ENCODE peak calls at places on chromosomes 13 and 19, in four cellular contexts. One of them, this sample, is unnamed.

GRCh38 chr19:4829001-4829712 is 2.4 kb downstream of the TICAM1 start:
- DNase-seq in WTC11: no peak
- DNase-seq in HCT116: no peak
- DNase-seq in HepG2: peak; percentile 74
- DNase-seq in this sample: no peak

GRCh38 chr19:1752757-1753728 is at the start of gene ONECUT3:
- DNase-seq in WTC11: no peak
- DNase-seq in HCT116: no peak
- DNase-seq in HepG2: no peak
- DNase-seq in this sample: no peak

GRCh38 chr13:23845309-23845708 is 43.9 kb downstream of the MIPEP start:
- DNase-seq in WTC11: no peak
- DNase-seq in HCT116: no peak
- DNase-seq in HepG2: no peak
- DNase-seq in this sample: no peak

GRCh38 chr13:110685305-110685704 is 20.6 kb downstream of the CARS2 start:
- DNase-seq in WTC11: no peak
- DNase-seq in HCT116: no peak
- DNase-seq in HepG2: no peak
- DNase-seq in this sample: no peak

GRCh38 chr13:112606125-112607001 is 18.4 kb upstream of the TUBGCP3 start:
- DNase-seq in WTC11: peak; percentile 96
- DNase-seq in HCT116: peak; percentile 65
- DNase-seq in HepG2: peak; percentile 65
- DNase-seq in this sample: peak; percentile 82

GRCh38 chr13:37027639-37028038 is 27.1 kb downstream of the EXOSC8 start:
- DNase-seq in WTC11: no peak
- DNase-seq in HCT116: no peak
- DNase-seq in HepG2: no peak
- DNase-seq in this sample: no peak

GRCh38 chr19:55649579-55650557 is 1.9 kb downstream of the CCDC106 start:
- DNase-seq in WTC11: no peak
- DNase-seq in HCT116: no peak
- DNase-seq in HepG2: no peak
- DNase-seq in this sample: no peak

GRCh38 chr13:107585466-107585865 is 629.9 kb downstream of the LIG4 start:
- DNase-seq in WTC11: no peak
- DNase-seq in HCT116: no peak
- DNase-seq in HepG2: no peak
- DNase-seq in this sample: no peak

GRCh38 chr19:33473644-33474305 is 47.8 kb downstream of the PEPD start:
- DNase-seq in WTC11: no peak
- DNase-seq in HCT116: no peak
- DNase-seq in HepG2: no peak
- DNase-seq in this sample: no peak

GRCh38 chr13:99178636-99179035 is 22.0 kb upstream of the UBAC2 start:
- DNase-seq in WTC11: no peak
- DNase-seq in HCT116: no peak
- DNase-seq in HepG2: no peak
- DNase-seq in this sample: no peak

GRCh38 chr19:39969266-39969665 is 1.7 kb upstream of the PSMC4 start:
- DNase-seq in WTC11: no peak
- DNase-seq in HCT116: no peak
- DNase-seq in HepG2: peak; percentile 14
- DNase-seq in this sample: no peak

GRCh38 chr19:44939668-44940067 is 2.4 kb upstream of the APOC4 start:
- DNase-seq in WTC11: no peak
- DNase-seq in HCT116: no peak
- DNase-seq in HepG2: peak; percentile 83
- DNase-seq in this sample: no peak

GRCh38 chr13:96525715-96526114 is 435.8 kb downstream of the HS6ST3 start:
- DNase-seq in WTC11: no peak
- DNase-seq in HCT116: no peak
- DNase-seq in HepG2: peak; percentile 22
- DNase-seq in this sample: no peak

GRCh38 chr19:2337329-2337707 is 8.8 kb downstream of the SPPL2B start:
- DNase-seq in WTC11: peak; percentile 76
- DNase-seq in HCT116: no peak
- DNase-seq in HepG2: peak; percentile 29
- DNase-seq in this sample: peak; percentile 64

GRCh38 chr19:52688335-52688734 is 46.5 kb downstream of the ZNF611 start:
- DNase-seq in WTC11: no peak
- DNase-seq in HCT116: no peak
- DNase-seq in HepG2: no peak
- DNase-seq in this sample: no peak

GRCh38 chr19:4654437-4655361 is 15.4 kb downstream of the TNFAIP8L1 start:
- DNase-seq in WTC11: no peak
- DNase-seq in HCT116: no peak
- DNase-seq in HepG2: peak; percentile 32
- DNase-seq in this sample: no peak

GRCh38 chr13:48600374-48601364 is 53.1 kb upstream of the CYSLTR2 start:
- DNase-seq in WTC11: no peak
- DNase-seq in HCT116: no peak
- DNase-seq in HepG2: peak; percentile 32
- DNase-seq in this sample: no peak
- TF ChIP-seq SP1 in WTC11: no peak
- TF ChIP-seq SP1 in HCT116: no peak
- TF ChIP-seq SP1 in HepG2: no peak
- TF ChIP-seq SP1 in this sample: no peak

DNA sequence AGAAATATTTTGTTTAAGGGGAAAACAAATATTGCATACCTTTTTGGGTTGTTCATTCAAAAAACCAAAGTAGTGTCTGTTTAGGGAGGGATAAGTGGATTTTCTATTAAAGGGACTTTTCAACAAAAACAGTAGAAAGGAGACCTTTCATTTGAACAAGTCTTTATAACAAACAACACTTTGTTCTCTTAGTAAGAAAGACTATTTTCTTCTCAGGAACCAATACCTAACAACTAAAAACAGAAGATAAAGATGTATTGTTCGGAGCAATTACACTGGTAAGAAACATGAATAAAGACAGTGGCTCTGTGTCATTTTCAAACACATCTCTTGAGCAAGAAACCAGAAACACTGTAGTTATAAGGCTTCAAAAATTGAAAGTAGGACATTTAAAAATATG is 1610.1 kb upstream of the PCDH20 start:
- DNase-seq in WTC11: no peak
- DNase-seq in HCT116: no peak
- DNase-seq in HepG2: no peak
- DNase-seq in this sample: no peak
- TF ChIP-seq SP1 in WTC11: no peak
- TF ChIP-seq SP1 in HCT116: no peak
- TF ChIP-seq SP1 in HepG2: no peak
- TF ChIP-seq SP1 in this sample: no peak

GRCh38 chr13:41019027-41019487 is at the start of gene ELF1:
- DNase-seq in WTC11: no peak
- DNase-seq in HCT116: peak; percentile 85
- DNase-seq in HepG2: peak; percentile 65
- DNase-seq in this sample: peak; percentile 53
- TF ChIP-seq SP1 in WTC11: no peak
- TF ChIP-seq SP1 in HCT116: peak; percentile 58
- TF ChIP-seq SP1 in HepG2: no peak
- TF ChIP-seq SP1 in this sample: no peak

DNA sequence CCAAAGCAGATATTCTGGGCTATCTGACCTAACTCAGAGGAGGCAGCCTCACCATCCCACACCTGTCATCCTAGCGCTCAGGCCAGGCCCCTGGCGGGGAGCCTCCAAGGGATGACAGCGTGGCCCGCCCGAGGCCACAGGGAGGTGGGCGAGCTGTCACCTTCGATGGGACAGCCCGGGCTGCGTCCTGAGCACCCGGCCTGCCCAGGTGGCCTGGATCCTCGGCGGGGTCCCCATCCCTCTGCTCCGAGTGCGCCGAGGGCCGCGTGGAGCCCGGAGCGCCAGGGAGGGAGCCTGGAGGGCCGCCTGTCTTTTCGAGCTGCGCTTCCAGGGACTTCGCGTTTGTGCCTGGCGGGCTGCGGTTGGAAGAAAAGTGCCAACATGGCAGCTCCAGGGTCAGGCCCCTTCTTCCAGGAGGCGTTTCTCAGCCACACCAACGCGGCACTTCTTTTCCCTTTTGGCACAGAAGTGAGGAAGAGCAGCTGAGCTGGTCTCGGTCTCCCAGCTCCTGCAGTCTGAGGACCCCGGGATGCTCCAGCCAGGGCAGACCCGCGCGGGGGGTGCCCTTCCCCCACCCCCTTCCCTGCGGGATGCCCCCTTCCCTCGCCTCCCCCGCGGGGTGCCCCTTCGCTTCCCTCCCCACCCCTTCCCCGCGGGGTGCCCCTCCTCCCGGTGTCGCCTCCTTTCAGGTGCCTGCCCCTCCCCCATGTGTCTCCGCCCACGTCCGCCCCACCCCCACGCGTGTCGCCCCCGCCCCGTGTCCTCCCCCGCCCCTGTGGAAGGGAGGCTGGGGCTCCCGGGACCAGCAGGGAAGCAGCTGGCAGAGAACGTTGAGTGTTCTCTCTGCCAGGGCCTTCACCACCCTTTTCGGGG is 42.3 kb downstream of the GJA3 start:
- DNase-seq in WTC11: peak; percentile 46
- DNase-seq in HCT116: no peak
- DNase-seq in HepG2: no peak
- DNase-seq in this sample: peak; percentile 11
- TF ChIP-seq SP1 in WTC11: no peak
- TF ChIP-seq SP1 in HCT116: no peak
- TF ChIP-seq SP1 in HepG2: no peak
- TF ChIP-seq SP1 in this sample: no peak